ENCODE peak calls at places on chromosomes 6 and 20, in five cellular contexts. Q is left ventricle myocardium inferior, V is fibroblast of lung, H is vagina, W is endothelial cell of umbilical vein. R is an unnamed sample.

GRCh38 chr6:33787336-33787953 is 1.5 kb downstream of the LEMD2 start:
- DNase-seq in Q (no peak), V (peak), H (no peak), W (peak), R (no peak)

GRCh38 chr6:3163248-3163594 is 5.9 kb upstream of the TUBB2A start:
- DNase-seq in Q (no peak), V (no peak), H (no peak), W (peak), R (no peak)

GRCh38 chr6:124319410-124319809 is 515.7 kb downstream of the NKAIN2 start:
- DNase-seq in Q (no peak), V (no peak), H (no peak), W (no peak), R (no peak)

GRCh38 chr6:24252215-24252614 is 105.6 kb downstream of the DCDC2 start:
- DNase-seq in Q (no peak), V (no peak), H (no peak), W (no peak), R (no peak)

GRCh38 chr6:136720045-136720760 is 72.1 kb downstream of the MAP3K5 start:
- DNase-seq in Q (no peak), V (no peak), H (no peak), W (no peak), R (no peak)

GRCh38 chr6:155466546-155466945 is 10.9 kb upstream of the NOX3 start:
- DNase-seq in Q (no peak), V (no peak), H (no peak), W (no peak), R (no peak)

GRCh38 chr6:31138982-31139381 is at the start of gene PSORS1C2:
- DNase-seq in Q (no peak), V (no peak), H (no peak), W (no peak), R (no peak)

GRCh38 chr20:4341804-4342560 is 326.6 kb upstream of the RNF24 start:
- DNase-seq in Q (no peak), V (peak), H (no peak), W (no peak), R (no peak)

GRCh38 chr6:56655250-56655649 is 12.6 kb upstream of the DST start:
- DNase-seq in Q (no peak), V (no peak), H (no peak), W (no peak), R (no peak)

GRCh38 chr20:40551125-40551530 is 137.9 kb downstream of the MAFB start:
- DNase-seq in Q (peak), V (no peak), H (no peak), W (no peak), R (no peak)

GRCh38 chr20:57919059-57919458 is 209.2 kb upstream of the PMEPA1 start:
- DNase-seq in Q (no peak), V (no peak), H (no peak), W (no peak), R (no peak)

GRCh38 chr6:134464690-134465411 is 146.9 kb upstream of the SGK1 start:
- DNase-seq in Q (no peak), V (peak), H (no peak), W (no peak), R (no peak)

GRCh38 chr20:5078399-5078958 is 41.3 kb downstream of the PCNA start:
- DNase-seq in Q (peak), V (peak), H (no peak), W (peak), R (no peak)

GRCh38 chr6:2940010-2940850 is 31.1 kb downstream of the SERPINB6 start:
- DNase-seq in Q (no peak), V (no peak), H (peak), W (no peak), R (no peak)

DNA sequence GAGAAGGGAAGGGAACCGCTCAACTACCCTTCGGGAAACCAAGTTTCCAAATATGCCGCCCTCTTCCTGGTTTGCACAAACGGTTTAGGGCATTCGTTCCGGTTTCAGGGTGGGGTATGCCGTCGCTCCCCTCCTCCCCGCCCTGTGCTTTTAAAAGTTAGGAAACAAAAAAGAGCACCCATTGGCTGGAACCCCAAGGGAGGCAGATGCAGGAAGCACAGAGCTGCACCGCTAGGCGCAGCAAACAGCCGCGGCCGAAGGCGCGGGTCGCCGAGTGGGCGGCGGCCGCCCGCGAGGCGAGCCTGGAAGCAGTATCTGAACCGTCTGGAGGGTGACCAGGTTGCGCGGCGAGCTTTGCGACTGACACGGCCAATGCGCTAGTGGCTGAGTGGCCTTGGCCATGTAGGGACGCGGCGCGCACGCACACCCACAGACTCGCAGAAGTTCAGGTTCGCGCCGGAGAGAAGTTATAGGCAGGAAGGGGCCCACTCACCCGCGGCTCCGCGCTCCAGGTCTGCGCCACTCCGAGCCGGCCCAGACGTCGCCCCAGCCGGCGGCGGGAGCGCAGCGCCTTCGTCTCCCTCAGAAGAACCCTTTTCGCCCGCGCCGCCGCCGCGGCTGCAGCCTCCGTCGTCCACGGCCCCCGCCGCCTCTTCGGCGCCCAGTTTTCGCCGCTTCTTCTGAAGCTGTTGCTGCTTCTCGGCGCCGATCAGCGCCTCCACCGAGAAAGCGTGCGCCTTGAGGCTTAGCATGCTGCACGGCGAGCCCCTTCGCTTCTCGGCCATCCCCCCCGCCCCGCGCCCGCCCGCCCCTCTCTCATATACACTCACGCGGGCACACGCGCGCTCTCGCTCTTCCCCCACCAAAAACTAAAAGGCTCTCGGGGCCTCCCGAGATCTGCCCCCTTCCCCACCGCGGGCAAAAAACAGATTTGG is 734 bp downstream of the TBX18 start:
- DNase-seq in Q (peak), V (peak), H (no peak), W (peak), R (no peak)
- TF ChIP-seq CTCF in Q (no peak), V (no peak), H (no peak), W (no peak), R (no peak)

DNA sequence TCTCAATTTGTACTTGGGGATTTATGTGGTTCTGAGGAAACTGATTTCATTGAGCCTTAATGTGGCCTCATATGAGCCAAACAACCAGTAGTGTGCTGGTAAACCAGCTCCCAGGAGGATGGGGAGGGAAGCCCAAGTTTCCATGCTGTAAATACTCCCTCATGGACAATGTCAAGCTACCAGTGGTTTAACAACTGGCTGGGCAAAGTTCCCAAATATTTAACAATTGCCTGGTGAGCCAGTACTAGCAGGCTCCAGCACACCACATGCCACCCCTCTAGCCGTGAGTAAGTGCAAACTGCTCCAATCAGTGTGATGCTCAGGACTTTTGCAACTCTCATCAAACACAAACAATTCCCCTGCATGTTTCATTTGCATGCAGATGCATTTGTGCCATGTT is 19.2 kb upstream of the CDKN1A start:
- DNase-seq in Q (no peak), V (peak), H (no peak), W (no peak), R (no peak)
- TF ChIP-seq CTCF in Q (no peak), V (no peak), H (no peak), W (no peak), R (no peak)

DNA sequence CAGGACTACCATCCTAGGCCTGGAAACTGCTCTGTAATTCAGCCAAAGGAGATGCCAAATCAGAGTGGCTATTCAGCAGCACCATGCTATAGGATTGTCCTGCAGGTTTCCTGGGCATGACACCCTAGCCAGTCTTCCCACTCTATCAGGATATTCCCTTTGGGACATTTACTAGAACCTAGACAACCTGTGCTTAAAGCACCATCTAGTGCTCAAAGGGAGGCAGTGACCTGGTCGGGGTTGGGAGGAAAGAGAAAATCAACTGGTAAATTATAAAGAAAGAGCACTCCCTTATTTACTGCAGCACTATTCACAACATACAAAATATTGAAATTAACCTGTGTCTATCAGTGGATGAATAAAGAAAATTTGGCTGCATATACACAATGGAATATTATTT is 67.2 kb upstream of the SMLR1 start:
- DNase-seq in Q (no peak), V (peak), H (no peak), W (peak), R (no peak)
- TF ChIP-seq CTCF in Q (no peak), V (peak), H (no peak), W (peak), R (peak)

DNA sequence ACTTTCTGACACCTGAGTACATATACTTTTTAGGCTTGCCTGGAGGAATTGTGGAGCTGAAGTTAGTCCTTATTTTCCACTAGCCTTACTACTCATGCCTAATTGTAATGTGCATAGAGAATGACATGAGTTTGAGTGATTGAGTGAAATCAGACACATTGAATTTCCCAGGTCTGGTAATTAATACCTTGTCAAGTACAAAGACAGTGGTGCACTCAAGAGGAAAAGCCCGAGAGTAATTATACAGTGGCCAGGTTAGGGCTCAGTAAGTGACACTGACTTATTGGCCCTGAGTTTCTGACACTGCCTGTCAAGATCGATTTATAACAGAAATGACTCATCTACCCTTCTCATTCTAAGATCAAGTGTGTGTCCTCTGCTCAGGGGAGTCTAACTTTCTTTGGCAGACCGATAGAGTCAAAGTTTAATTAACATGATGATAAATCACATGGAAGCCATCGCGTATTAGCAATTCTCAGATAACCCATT is 288.3 kb downstream of the TPBG start:
- DNase-seq in Q (no peak), V (no peak), H (no peak), W (no peak), R (no peak)
- TF ChIP-seq CTCF in Q (no peak), V (no peak), H (no peak), W (no peak), R (no peak)

DNA sequence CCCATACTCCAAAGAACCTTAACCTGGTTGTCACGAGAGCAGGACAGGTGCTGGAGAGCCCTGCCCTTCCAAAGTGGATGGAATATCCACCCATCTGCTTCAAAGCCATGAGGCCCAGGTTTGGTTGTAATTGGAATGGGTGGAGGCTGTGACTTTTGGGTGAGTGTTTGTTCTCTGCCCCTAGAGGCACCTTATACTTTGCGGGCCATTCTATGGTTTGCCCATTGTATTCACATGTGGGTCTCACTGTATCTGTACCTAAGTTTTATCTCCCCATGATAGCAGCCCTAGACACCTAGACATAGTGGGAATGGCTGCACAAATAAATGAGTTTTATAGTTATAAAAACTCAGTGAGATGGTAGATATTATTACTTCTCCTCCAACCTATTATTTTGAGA is 67.1 kb upstream of the NAA20 start:
- DNase-seq in Q (no peak), V (no peak), H (no peak), W (no peak), R (no peak)
- TF ChIP-seq CTCF in Q (no peak), V (no peak), H (no peak), W (no peak), R (no peak)

GRCh38 chr6:94254689-94255088 is 835.3 kb upstream of the EPHA7 start:
- DNase-seq in Q (no peak), V (no peak), H (no peak), W (no peak), R (no peak)
- TF ChIP-seq CTCF in Q (peak), V (peak), H (no peak), W (no peak), R (peak)

GRCh38 chr6:168841609-168842278 is 400.8 kb downstream of the SMOC2 start:
- DNase-seq in Q (no peak), V (no peak), H (no peak), W (no peak), R (no peak)
- TF ChIP-seq CTCF in Q (no peak), V (no peak), H (no peak), W (no peak), R (no peak)

DNA sequence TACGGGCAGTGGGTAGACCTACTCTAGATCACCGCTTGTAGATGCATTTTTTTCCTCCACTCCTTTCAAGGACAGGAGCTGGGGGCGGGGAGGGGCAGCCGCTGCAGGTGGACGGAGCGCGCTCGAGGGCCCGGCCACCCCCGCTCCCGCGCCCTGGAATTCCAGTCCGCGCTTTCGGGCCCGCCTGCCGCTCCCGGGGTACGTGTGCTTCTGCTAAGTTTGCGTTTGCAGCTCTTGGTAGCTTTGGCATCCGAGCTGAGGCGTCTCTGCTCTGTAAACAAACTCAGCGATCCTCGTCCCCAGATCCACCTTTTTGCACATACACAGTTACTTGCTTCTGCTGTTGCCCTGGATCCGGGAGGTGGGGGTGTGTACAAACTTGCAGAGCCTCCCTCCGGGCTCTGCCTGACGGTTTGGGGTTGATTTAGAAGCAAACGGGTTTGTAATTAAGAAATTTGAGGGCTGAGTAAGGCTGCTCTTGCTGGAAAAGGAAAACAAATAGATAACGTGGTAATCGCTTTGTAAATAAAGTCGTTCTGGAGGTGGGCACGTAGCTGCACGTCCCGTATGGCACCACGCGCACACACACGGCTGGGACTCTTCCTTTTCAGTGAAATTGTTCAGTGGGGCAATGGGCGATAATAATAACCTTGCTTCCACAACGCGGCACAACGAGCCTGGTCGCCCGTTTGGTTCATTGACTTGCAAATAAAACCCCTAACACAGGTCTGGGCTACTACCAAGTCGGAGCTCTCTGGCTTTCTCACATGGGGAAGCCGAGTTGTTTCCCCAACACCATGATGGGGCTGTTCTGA is 998 bp upstream of the CITED2 start:
- DNase-seq in Q (peak), V (peak), H (no peak), W (peak), R (peak)
- TF ChIP-seq CTCF in Q (no peak), V (no peak), H (no peak), W (no peak), R (peak)

GRCh38 chr20:63946986-63947637 is 9.1 kb downstream of the UCKL1 start:
- DNase-seq in Q (peak), V (no peak), H (no peak), W (no peak), R (no peak)
- TF ChIP-seq CTCF in Q (peak), V (no peak), H (no peak), W (no peak), R (no peak)

R was measured in osteocyte.